ENCODE peak calls at places on chromosome 19, in eight cellular contexts. E is ovary, V is lower leg skin, H is stomach, G is cardiac fibroblast, N is neural progenitor cell, L is tibial nerve, W is heart right ventricle. R is an unnamed sample.

GRCh38 chr19:14002571-14003278 is 3.4 kb downstream of the RFX1 start:
- DNase-seq in V (no peak), L (no peak), W (no peak), H (no peak), E (no peak), N (no peak), G (no peak), R (peak)

GRCh38 chr19:43465468-43466120 is at the start of gene LYPD3:
- DNase-seq in N (peak), W (no peak), G (peak), E (peak), H (peak), L (no peak), V (peak), R (no peak)

GRCh38 chr19:17490411-17490810 is 20.1 kb downstream of the SLC27A1 start:
- DNase-seq in E (no peak), W (no peak), N (no peak), G (no peak), V (no peak), L (no peak), H (no peak), R (no peak)

GRCh38 chr19:17751103-17751911 is at the start of gene FCHO1:
- DNase-seq in G (no peak), H (peak), V (no peak), E (no peak), N (no peak), L (peak), W (peak), R (peak)

GRCh38 chr19:47762151-47762550 is 16.4 kb upstream of the SELENOW start:
- DNase-seq in L (no peak), H (no peak), E (no peak), N (no peak), W (no peak), V (no peak), G (no peak), R (no peak)

GRCh38 chr19:13797870-13798269 is 2.6 kb downstream of the ZSWIM4 start:
- DNase-seq in G (peak), H (peak), N (no peak), W (no peak), E (no peak), L (no peak), V (no peak), R (no peak)

GRCh38 chr19:50835785-50836542 is 2.6 kb upstream of the KLK15 start:
- DNase-seq in W (peak), L (peak), H (peak), N (peak), V (no peak), E (peak), G (peak), R (peak)

GRCh38 chr19:50417138-50417849 is 1.4 kb upstream of the SPIB start:
- DNase-seq in E (no peak), H (peak), N (no peak), V (no peak), G (no peak), L (no peak), W (no peak), R (no peak)

GRCh38 chr19:34282611-34283519 is 28.5 kb downstream of the GARRE1 start:
- DNase-seq in W (no peak), N (no peak), V (no peak), H (peak), G (no peak), E (no peak), L (no peak), R (no peak)

GRCh38 chr19:35281303-35281702 is 1.0 kb upstream of the HAMP start:
- DNase-seq in L (no peak), E (no peak), V (no peak), H (no peak), N (no peak), G (no peak), W (no peak), R (no peak)

GRCh38 chr19:53357821-53358581 is 7.5 kb upstream of the ZNF525 start:
- DNase-seq in H (no peak), N (no peak), V (no peak), E (no peak), W (no peak), G (no peak), L (no peak), R (no peak)

GRCh38 chr19:48968179-48968661 is 3.1 kb downstream of the FTL start:
- DNase-seq in L (no peak), N (no peak), W (no peak), H (no peak), E (no peak), V (no peak), G (no peak), R (no peak)

GRCh38 chr19:5677597-5677996 is 2.7 kb downstream of the MICOS13 start:
- DNase-seq in N (no peak), W (no peak), G (no peak), E (no peak), L (no peak), V (no peak), H (no peak), R (no peak)

GRCh38 chr19:32916969-32917611 is 47.5 kb upstream of the SLC7A9 start:
- DNase-seq in G (peak), H (no peak), W (no peak), V (no peak), L (no peak), N (no peak), E (no peak), R (no peak)

GRCh38 chr19:912181-913079 is 589 bp downstream of the R3HDM4 start:
- DNase-seq in V (no peak), W (no peak), N (no peak), E (peak), G (no peak), H (no peak), L (no peak), R (no peak)

GRCh38 chr19:15048128-15048527 is 1.2 kb upstream of the CASP14 start:
- DNase-seq in L (no peak), E (no peak), H (no peak), V (no peak), G (no peak), W (no peak), N (no peak), R (no peak)

GRCh38 chr19:6087074-6087506 is 23.2 kb downstream of the RFX2 start:
- DNase-seq in W (no peak), N (peak), E (no peak), G (no peak), L (no peak), V (no peak), H (no peak), R (no peak)

GRCh38 chr19:22256856-22257255 is 29.4 kb upstream of the ZNF729 start:
- DNase-seq in H (no peak), W (no peak), N (no peak), G (no peak), V (no peak), E (no peak), L (no peak), R (no peak)

GRCh38 chr19:13817615-13818371 is 22.6 kb downstream of the ZSWIM4 start:
- DNase-seq in W (no peak), H (peak), G (no peak), V (no peak), E (no peak), N (peak), L (no peak), R (no peak)

GRCh38 chr19:17734146-17734545 is 14.9 kb downstream of the MAP1S start:
- DNase-seq in L (no peak), H (no peak), E (no peak), W (no peak), N (no peak), G (no peak), V (no peak), R (no peak)

GRCh38 chr19:16435238-16435911 is 36.4 kb downstream of the EPS15L1 start:
- DNase-seq in L (peak), W (peak), E (peak), G (peak), H (no peak), V (peak), N (no peak), R (peak)

GRCh38 chr19:13150187-13150918 is at the start of the genes IER2 and STX10:
- DNase-seq in H (peak), G (peak), E (peak), L (peak), N (peak), V (peak), W (peak), R (peak)

GRCh38 chr19:46579286-46579944 is 21.7 kb upstream of the CALM3 start:
- DNase-seq in E (no peak), W (no peak), H (no peak), G (peak), V (no peak), L (no peak), N (peak), R (no peak)

GRCh38 chr19:47729799-47730520 is 15.4 kb upstream of the NOP53 start:
- DNase-seq in G (no peak), H (peak), W (peak), E (peak), V (peak), N (peak), L (peak), R (peak)

GRCh38 chr19:18156841-18157464 is 4.0 kb downstream of the PIK3R2 start:
- DNase-seq in N (no peak), L (peak), W (peak), H (peak), G (peak), E (peak), V (peak), R (peak)

GRCh38 chr19:49997709-49998108 is 27.5 kb downstream of the VRK3 start:
- DNase-seq in E (no peak), W (no peak), G (peak), N (peak), L (no peak), V (no peak), H (no peak), R (no peak)

GRCh38 chr19:51421229-51422052 is 4.0 kb upstream of the SIGLEC10 start:
- DNase-seq in E (no peak), W (no peak), V (no peak), H (no peak), L (no peak), G (no peak), N (peak), R (no peak)

GRCh38 chr19:1248454-1249297 is at the start of gene MIDN:
- DNase-seq in H (peak), V (peak), W (peak), L (peak), G (peak), E (peak), N (peak), R (peak)

GRCh38 chr19:55643733-55644116 is 276 bp downstream of the ZNF581 start:
- DNase-seq in V (no peak), N (no peak), H (no peak), W (no peak), L (no peak), G (no peak), E (no peak), R (no peak)

GRCh38 chr19:35585844-35586243 is at the start of gene PMIS2:
- DNase-seq in V (no peak), W (no peak), H (no peak), E (no peak), G (peak), N (peak), L (no peak), R (no peak)

GRCh38 chr19:1122972-1123363 is 19.2 kb downstream of the GPX4 start:
- DNase-seq in H (peak), N (peak), V (no peak), G (peak), W (no peak), E (peak), L (no peak), R (no peak)

GRCh38 chr19:46481947-46482346 is 10.6 kb upstream of the PNMA8A start:
- DNase-seq in G (peak), L (peak), V (no peak), H (no peak), E (peak), N (no peak), W (peak), R (no peak)

GRCh38 chr19:23273022-23273593 is 22.9 kb upstream of the ZNF724 start:
- DNase-seq in E (no peak), L (no peak), N (peak), V (no peak), W (no peak), H (no peak), G (peak), R (no peak)

GRCh38 chr19:27770095-27770494 is 1442.9 kb downstream of the UQCRFS1 start:
- DNase-seq in W (no peak), E (no peak), H (no peak), N (no peak), L (no peak), G (no peak), V (no peak), R (no peak)

GRCh38 chr19:45075215-45076028 is 856 bp downstream of the ZNF296 start:
- DNase-seq in E (no peak), L (peak), V (peak), H (peak), G (peak), N (peak), W (peak), R (peak)

GRCh38 chr19:46911456-46911855 is 50.7 kb downstream of the ARHGAP35 start:
- DNase-seq in G (no peak), E (no peak), W (no peak), H (no peak), N (no peak), V (no peak), L (no peak), R (no peak)

GRCh38 chr19:48190288-48191284 is 20.1 kb downstream of the ZSWIM9 start:
- DNase-seq in N (peak), L (no peak), W (no peak), G (peak), H (peak), V (no peak), E (no peak), R (no peak)

GRCh38 chr19:31282346-31282745 is 66.9 kb downstream of the TSHZ3 start:
- DNase-seq in V (no peak), G (no peak), E (no peak), H (no peak), L (no peak), N (no peak), W (no peak), R (no peak)

GRCh38 chr19:31283701-31284100 is 65.5 kb downstream of the TSHZ3 start:
- DNase-seq in E (no peak), V (no peak), L (no peak), H (no peak), W (no peak), G (no peak), N (no peak), R (no peak)

GRCh38 chr19:31286491-31286890 is 62.7 kb downstream of the TSHZ3 start:
- DNase-seq in H (no peak), V (no peak), G (no peak), N (no peak), E (no peak), W (no peak), L (no peak), R (no peak)

GRCh38 chr19:31284621-31285020 is 64.6 kb downstream of the TSHZ3 start:
- DNase-seq in L (no peak), V (no peak), H (no peak), G (no peak), N (no peak), W (no peak), E (no peak), R (no peak)

GRCh38 chr19:31285744-31286143 is 63.5 kb downstream of the TSHZ3 start:
- DNase-seq in W (no peak), V (no peak), H (no peak), G (peak), N (peak), E (peak), L (no peak), R (no peak)
- H3K4me3 ChIP-seq in W (no peak), V (no peak), H (no peak), G (peak), N (no peak), E (peak), L (no peak), R (no peak)

GRCh38 chr19:10544753-10545251 is 1.1 kb downstream of the ATG4D start:
- DNase-seq in N (peak), G (no peak), L (no peak), H (no peak), V (no peak), E (no peak), W (no peak), R (no peak)
- H3K4me3 ChIP-seq in N (peak), G (peak), L (no peak), H (peak), V (peak), E (peak), W (peak), R (peak)

DNA sequence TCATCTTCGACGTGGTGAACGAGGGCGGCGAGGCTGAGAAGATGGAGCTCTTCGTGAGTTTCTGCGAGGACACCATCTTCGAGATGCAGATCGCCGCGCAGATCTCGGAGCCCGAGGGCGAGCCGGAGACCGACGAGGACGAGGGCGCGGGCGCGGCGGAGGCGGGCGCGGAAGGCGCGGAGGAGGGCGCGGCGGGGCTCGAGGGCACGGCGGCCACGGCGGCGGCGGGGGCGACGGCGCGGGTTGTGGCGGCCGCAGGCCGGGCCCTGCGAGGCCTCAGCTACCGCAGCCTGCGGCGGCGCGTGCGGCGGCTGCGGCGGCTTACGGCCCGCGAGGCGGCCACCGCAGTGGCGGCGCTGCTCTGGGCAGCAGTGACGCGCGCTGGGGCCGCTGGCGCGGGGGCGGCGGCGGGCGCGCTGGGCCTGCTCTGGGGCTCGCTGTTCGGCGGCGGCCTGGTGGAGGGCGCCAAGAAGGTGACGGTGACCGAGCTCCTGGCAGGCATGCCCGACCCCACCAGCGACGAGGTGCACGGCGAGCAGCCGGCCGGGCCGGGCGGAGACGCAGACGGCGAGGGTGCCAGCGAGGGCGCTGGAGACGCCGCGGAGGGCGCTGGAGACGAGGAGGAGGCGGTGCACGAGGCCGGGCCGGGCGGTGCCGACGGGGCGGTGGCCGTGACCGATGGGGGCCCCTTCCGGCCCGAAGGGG is 52.6 kb downstream of the MAP4K1 start:
- DNase-seq in V (no peak), L (no peak), H (no peak), G (no peak), W (no peak), E (no peak), N (peak), R (no peak)
- H3K4me3 ChIP-seq in V (no peak), L (no peak), H (peak), G (no peak), W (peak), E (no peak), N (no peak), R (peak)

GRCh38 chr19:3699071-3699740 is 1.1 kb downstream of the PIP5K1C start:
- DNase-seq in N (peak), L (peak), G (peak), H (no peak), W (peak), V (peak), E (no peak), R (peak)

GRCh38 chr19:3698386-3698950 is 1.8 kb downstream of the PIP5K1C start:
- DNase-seq in L (no peak), G (no peak), H (no peak), E (no peak), N (no peak), V (no peak), W (no peak), R (no peak)

GRCh38 chr19:3696660-3696995 is 3.6 kb downstream of the PIP5K1C start:
- DNase-seq in V (no peak), L (no peak), E (no peak), N (no peak), G (no peak), W (no peak), H (no peak), R (no peak)

GRCh38 chr19:3697094-3697493 is 3.2 kb downstream of the PIP5K1C start:
- DNase-seq in N (no peak), W (no peak), H (no peak), V (no peak), E (no peak), G (no peak), L (no peak), R (no peak)

GRCh38 chr19:3697671-3698385 is 2.4 kb downstream of the PIP5K1C start:
- DNase-seq in N (no peak), G (no peak), W (no peak), H (no peak), V (no peak), E (no peak), L (no peak), R (no peak)
- H3K4me3 ChIP-seq in N (no peak), G (no peak), W (peak), H (peak), V (no peak), E (no peak), L (no peak), R (peak)

GRCh38 chr19:2444251-2445002 is 12.3 kb downstream of the LMNB2 start:
- DNase-seq in G (no peak), H (no peak), N (no peak), V (no peak), W (no peak), E (no peak), L (no peak), R (no peak)

GRCh38 chr19:2441096-2441752 is 13.8 kb upstream of the TIMM13 start:
- DNase-seq in E (no peak), W (no peak), G (no peak), N (no peak), H (no peak), V (no peak), L (no peak), R (no peak)

GRCh38 chr19:2443785-2444182 is 13.0 kb downstream of the LMNB2 start:
- DNase-seq in W (no peak), H (no peak), N (no peak), E (no peak), L (no peak), G (no peak), V (no peak), R (no peak)

GRCh38 chr19:2440515-2440914 is 13.1 kb upstream of the TIMM13 start:
- DNase-seq in N (no peak), W (no peak), V (no peak), L (no peak), E (no peak), G (no peak), H (no peak), R (no peak)

DNA sequence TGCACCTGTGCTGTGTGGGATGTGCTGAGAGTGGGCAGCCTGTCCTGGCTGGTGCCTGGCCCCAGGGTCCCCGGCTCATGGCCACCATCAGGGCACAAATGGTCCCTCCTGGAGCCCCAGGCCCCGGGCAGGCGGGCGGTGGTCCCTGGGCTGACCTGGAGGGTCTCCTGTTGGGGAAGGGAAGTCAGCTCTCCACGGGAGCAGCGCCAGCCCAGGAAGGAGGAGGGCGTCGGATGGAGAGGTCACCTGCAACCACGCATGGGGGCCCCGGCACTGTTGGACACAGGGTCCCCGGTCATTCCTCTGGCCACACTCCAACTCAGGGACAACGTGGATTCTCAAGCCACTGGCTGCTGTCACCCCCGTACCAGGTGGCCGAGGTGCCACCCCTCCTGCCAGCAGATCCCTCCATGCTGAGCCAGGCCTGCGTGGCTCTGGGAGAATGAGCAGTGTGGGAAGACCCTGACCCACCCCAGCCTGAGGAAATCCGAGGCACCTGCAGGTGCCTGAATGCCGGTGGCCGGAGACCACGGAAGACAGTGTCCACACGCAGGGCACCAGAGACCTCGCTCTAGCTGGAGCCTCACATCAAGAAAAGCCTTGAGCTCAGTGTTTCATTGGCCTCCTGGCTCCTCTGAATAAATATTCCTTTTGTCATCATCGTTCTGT is 13.5 kb downstream of the LMNB2 start:
- DNase-seq in G (no peak), L (no peak), N (no peak), V (no peak), W (no peak), H (no peak), E (no peak), R (no peak)
- H3K4me3 ChIP-seq in G (no peak), L (no peak), N (no peak), V (no peak), W (no peak), H (no peak), E (no peak), R (no peak)

GRCh38 chr19:7397687-7398086 is 49.0 kb downstream of the ARHGEF18 start:
- DNase-seq in G (peak), L (no peak), N (no peak), V (no peak), W (no peak), H (no peak), E (no peak), R (no peak)
- H3K4me3 ChIP-seq in G (no peak), L (no peak), N (no peak), V (no peak), W (no peak), H (no peak), E (no peak), R (no peak)

R was measured in left ventricle myocardium inferior.